ENCODE peak calls at places on chromosomes 1 and 21, in four cellular contexts. F is IMR-90, Z is GM12878, W is K562. I is an unnamed sample.

GRCh38 chr1:109263234-109263596 is 13.9 kb downstream of the CELSR2 start:
- DNase-seq in F (no peak), Z (no peak), W (no peak), I (no peak)

GRCh38 chr1:201014816-201015200 is 8.7 kb downstream of the KIF21B start:
- DNase-seq in F (no peak), Z (no peak), W (no peak), I (no peak)

GRCh38 chr1:2046953-2047748 is 3.1 kb upstream of the PRKCZ start:
- DNase-seq in F (no peak), Z (no peak), W (no peak), I (no peak)

GRCh38 chr1:172487550-172487949 is 43.7 kb upstream of the PIGC start:
- DNase-seq in F (no peak), Z (no peak), W (no peak), I (no peak)

GRCh38 chr1:5897281-5897680 is 94.9 kb downstream of the NPHP4 start:
- DNase-seq in F (no peak), Z (no peak), W (no peak), I (no peak)

GRCh38 chr1:203584040-203584439 is 42.6 kb upstream of the ATP2B4 start:
- DNase-seq in F (peak), Z (no peak), W (no peak), I (no peak)

GRCh38 chr21:38505654-38506523 is 7.6 kb upstream of the ERG start:
- DNase-seq in F (peak), Z (no peak), W (no peak), I (peak)

GRCh38 chr1:12527564-12527963 is 90.4 kb downstream of the DHRS3 start:
- DNase-seq in F (no peak), Z (no peak), W (no peak), I (no peak)

GRCh38 chr1:77382361-77382760 is 100.5 kb downstream of the AK5 start:
- DNase-seq in F (peak), Z (no peak), W (no peak), I (no peak)

DNA sequence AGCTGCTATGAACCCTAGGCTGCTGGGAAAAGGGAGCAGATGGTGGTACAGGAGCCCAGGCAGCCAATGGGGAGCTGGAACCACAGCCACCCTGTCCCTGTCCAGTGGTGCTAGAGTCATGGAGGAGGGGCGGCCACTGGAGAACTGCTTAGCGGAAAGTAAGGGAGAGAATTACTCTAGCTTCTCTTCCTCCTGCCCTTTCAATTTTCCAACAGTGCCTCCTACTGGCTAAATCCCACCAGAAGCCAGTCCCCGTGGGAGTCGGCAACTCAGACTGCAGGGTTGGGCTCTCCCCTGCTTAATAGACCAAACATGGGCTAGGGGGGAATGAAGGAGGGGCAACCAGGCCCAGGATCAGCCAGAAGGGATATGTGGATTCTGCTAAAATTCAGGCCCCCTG is 154.5 kb downstream of the ACTL8 start:
- DNase-seq in F (peak), Z (no peak), W (peak), I (no peak)
- TF ChIP-seq CTCF in F (peak), Z (peak), W (peak), I (peak)

GRCh38 chr1:31671147-31671546 is 26.5 kb upstream of the PEF1 start:
- DNase-seq in F (no peak), Z (no peak), W (no peak), I (no peak)

GRCh38 chr1:31670583-31670944 is 25.9 kb upstream of the PEF1 start:
- DNase-seq in F (no peak), Z (no peak), W (no peak), I (no peak)

GRCh38 chr1:31669433-31669785 is 24.7 kb upstream of the PEF1 start:
- DNase-seq in F (no peak), Z (no peak), W (no peak), I (no peak)

GRCh38 chr1:31668303-31668883 is 23.7 kb upstream of the PEF1 start:
- DNase-seq in F (no peak), Z (no peak), W (no peak), I (no peak)

GRCh38 chr1:31669786-31670582 is 25.3 kb upstream of the PEF1 start:
- DNase-seq in F (peak), Z (no peak), W (peak), I (peak)
- TF ChIP-seq ELK1 in F (no peak), Z (no peak), W (no peak), I (no peak)

GRCh38 chr1:84774674-84775548 is 84.7 kb upstream of the SSX2IP start:
- DNase-seq in F (no peak), Z (no peak), W (no peak), I (no peak)
- TF ChIP-seq CTCF in F (no peak), Z (no peak), W (no peak), I (no peak)

DNA sequence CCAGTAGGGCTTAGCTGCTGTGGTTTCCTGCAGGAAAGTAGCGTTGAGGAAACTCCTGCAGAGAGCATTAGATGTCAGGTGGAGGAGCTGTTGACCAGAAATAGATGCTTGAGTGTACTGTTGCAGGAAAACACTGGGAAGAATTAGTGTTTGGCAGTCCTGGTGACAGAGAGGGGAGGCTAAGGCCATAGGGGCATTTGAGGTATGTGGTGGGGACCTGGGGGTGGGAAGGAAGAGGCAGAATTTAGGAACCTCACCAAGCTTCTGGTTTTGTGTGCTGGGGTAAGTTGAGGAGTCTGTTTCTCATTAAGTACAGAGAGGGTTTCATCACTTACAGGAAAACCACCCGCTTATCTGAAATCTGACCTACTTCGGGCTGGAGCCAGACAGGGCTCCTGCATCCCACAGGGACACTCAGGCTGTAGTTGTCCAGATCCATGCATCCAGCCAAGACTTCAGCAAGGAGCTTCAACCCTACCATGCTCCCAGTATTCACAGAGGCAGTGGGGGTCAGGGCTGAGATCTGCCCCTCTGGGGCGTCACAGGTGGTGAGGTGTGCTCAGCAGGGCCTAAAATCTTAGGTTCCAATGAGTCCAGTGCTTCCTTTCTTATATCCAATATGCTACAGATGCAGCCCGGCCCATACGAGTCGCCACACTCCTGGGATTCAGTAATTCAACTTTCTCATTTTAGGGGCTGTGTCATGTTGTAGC is 15.1 kb downstream of the SH2D2A start:
- DNase-seq in F (peak), Z (no peak), W (no peak), I (no peak)
- TF ChIP-seq ELK1 in F (no peak), Z (no peak), W (no peak), I (no peak)

GRCh38 chr1:150210086-150210485 is 25.8 kb downstream of the ANP32E start:
- DNase-seq in F (no peak), Z (no peak), W (no peak), I (no peak)

GRCh38 chr1:150210741-150211140 is 25.2 kb downstream of the ANP32E start:
- DNase-seq in F (no peak), Z (no peak), W (no peak), I (no peak)

GRCh38 chr1:150212070-150212469 is 23.8 kb downstream of the ANP32E start:
- DNase-seq in F (no peak), Z (no peak), W (no peak), I (no peak)

DNA sequence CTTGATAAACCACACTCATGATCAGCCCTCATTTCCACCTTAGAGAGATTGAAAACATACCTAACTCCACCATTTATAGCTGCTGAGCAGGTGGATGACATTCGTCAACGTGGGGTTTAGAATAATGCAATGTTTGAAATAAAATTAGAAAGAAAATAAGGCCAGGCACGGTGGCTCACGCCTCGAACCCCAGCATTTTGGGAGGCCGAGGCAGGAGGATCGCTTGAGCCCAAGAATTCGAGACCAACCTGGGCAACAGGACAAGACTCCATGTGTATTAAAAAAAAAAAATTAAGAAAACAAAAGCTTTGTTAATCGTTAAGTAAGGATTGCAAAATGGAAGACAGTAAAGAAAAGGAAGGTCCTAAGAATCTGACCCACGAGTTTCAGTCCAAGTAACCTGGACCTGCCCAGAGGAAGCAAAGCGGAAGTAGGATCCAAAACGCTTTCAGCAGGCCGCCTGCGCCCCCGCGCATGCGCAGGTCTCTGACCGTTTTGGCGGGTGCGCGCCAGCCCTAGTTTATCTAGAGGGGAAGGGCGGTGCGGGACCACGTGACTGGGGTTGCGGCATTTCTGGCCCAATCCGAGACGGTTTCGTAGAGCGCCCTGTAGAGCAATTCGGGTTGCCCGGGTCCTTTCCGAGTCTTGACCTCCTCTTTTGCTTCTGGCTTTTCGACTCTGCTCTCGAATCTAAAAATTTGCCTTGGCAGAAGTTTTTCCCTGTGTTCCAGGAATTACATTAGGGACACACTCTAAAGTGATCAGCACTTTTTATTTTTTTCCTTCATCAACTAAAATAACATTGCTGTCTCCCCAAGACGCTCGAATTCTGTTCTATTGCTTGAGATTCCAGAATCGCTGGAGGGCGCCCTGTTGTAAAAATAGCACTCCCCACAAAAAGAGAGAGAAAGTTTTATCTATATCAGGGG is 22.5 kb downstream of the ANP32E start:
- DNase-seq in F (peak), Z (peak), W (no peak), I (peak)
- TF ChIP-seq CTCF in F (peak), Z (peak), W (no peak), I (peak)

GRCh38 chr21:45280969-45281368 is 6.7 kb downstream of the POFUT2 start:
- DNase-seq in F (no peak), Z (no peak), W (no peak), I (no peak)
- TF ChIP-seq ELK1 in F (no peak), Z (no peak), W (no peak), I (no peak)

DNA sequence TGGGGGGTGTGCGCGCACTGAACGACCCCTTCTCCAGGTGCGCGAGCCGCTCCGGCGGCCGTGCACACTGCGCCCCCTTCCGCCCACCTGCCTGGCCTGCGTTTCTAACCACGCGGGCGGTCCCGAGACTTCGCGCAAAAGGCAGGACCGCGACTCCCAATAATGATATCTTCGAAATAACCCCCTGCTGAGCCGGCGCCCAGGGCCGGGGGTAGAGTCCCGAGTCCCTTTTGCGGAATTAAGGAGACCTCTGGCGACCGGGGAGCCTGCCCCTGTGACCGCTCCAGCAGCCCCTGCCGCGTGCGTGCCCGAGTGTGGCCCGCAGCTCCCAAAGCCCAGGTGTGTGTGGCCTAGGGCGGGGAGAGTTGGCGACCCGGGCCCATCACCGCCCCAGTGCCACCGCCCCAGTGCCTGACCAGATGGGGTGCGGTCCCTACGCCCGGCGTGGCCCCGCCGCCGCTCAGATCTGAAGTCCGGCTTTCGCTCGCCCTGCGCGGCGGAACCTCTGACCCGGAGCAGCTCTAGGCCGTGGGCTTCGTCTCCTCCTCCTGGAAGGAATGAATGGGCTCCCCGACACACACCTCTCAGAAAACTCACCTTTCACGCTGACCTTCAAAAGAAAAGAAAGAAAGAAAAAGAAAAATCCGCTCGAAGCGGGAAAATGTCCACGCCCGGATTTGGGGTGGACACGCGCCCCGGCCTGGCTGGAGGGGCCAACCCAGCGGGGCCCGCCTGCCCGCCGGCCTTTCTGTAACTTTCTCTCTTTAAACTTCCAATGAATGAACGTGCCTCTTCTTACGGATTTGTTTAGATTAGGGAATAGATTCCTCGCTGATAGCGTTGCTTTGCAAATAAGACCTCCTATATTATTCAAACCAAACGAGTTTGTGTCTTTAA is 5.5 kb upstream of the SIM2 start:
- DNase-seq in F (no peak), Z (no peak), W (no peak), I (no peak)
- TF ChIP-seq CTCF in F (peak), Z (no peak), W (no peak), I (no peak)